ENCODE peak calls at places on chromosomes 12 and 14, in four cellular contexts. Y is HepG2, I is testis, W is fibroblast of lung. X is an unnamed sample.

GRCh38 chr12:108373111-108373510 is 34.0 kb upstream of the CMKLR1 start:
- DNase-seq in Y (no peak), I (no peak), W (no peak), X (no peak)

GRCh38 chr12:99670635-99671034 is 23.1 kb downstream of the GARIN6 start:
- DNase-seq in Y (no peak), I (no peak), W (no peak), X (no peak)

GRCh38 chr12:25269701-25270100 is 19.0 kb upstream of the KRAS start:
- DNase-seq in Y (no peak), I (no peak), W (no peak), X (no peak)

GRCh38 chr12:132018193-132018916 is 68.6 kb downstream of the EP400 start:
- DNase-seq in Y (no peak), I (no peak), W (no peak), X (no peak)

GRCh38 chr12:32568241-32568640 is 110.9 kb upstream of the DNM1L start:
- DNase-seq in Y (peak; percentile 31), I (no peak), W (peak; percentile 81), X (peak; percentile 93)

GRCh38 chr12:129873458-129873857 is 30.4 kb downstream of the TMEM132D start:
- DNase-seq in Y (no peak), I (no peak), W (no peak), X (no peak)

GRCh38 chr14:99687284-99688209 is 3.4 kb downstream of the CYP46A1 start:
- DNase-seq in Y (peak; percentile 19), I (peak; percentile 17), W (no peak), X (no peak)

GRCh38 chr12:130179191-130179590 is 16.9 kb downstream of the FZD10 start:
- DNase-seq in Y (no peak), I (no peak), W (no peak), X (no peak)

GRCh38 chr12:55965941-55966407 is at the start of gene PMEL:
- DNase-seq in Y (no peak), I (no peak), W (no peak), X (no peak)

GRCh38 chr12:84805474-84805858 is 107.1 kb downstream of the SLC6A15 start:
- DNase-seq in Y (no peak), I (no peak), W (no peak), X (no peak)

GRCh38 chr12:8907513-8907912 is 6.8 kb upstream of the PHC1 start:
- DNase-seq in Y (no peak), I (no peak), W (no peak), X (no peak)

GRCh38 chr12:19434538-19434937 is 4.8 kb upstream of the AEBP2 start:
- DNase-seq in Y (no peak), I (no peak), W (no peak), X (no peak)

GRCh38 chr14:38481939-38482678 is 226.2 kb upstream of the CLEC14A start:
- DNase-seq in Y (no peak), I (no peak), W (peak; percentile 77), X (peak; percentile 8)

GRCh38 chr14:71482701-71483100 is 449.5 kb upstream of the RGS6 start:
- DNase-seq in Y (no peak), I (no peak), W (peak; percentile 38), X (no peak)

GRCh38 chr14:54209501-54210231 is 187.1 kb upstream of the CDKN3 start:
- DNase-seq in Y (no peak), I (no peak), W (peak; percentile 32), X (no peak)

GRCh38 chr14:78904094-78904493 is 733.9 kb downstream of the NRXN3 start:
- DNase-seq in Y (no peak), I (no peak), W (no peak), X (no peak)
- TF ChIP-seq CTCF in Y (no peak), I (no peak), W (no peak), X (no peak)

DNA sequence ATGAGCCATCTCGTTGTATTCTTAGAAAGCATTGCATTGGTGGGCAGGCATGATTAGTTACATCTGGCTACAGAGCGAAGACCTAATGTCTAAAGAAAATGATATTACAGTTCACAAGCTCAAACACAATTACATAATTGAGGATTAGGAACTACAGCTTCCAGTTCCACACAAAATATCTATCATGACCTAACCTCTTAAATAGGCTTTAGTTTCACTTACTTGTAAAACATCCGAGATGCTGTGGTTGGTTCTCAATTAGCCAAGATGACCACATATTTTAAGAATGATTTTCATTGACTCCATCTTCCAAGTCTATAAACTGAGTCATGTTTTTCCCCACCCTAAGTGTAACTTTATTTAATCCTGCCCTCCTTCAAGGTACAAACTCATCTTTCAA is 69.5 kb downstream of the LRIG3 start:
- DNase-seq in Y (no peak), I (no peak), W (no peak), X (peak; percentile 47)
- H3K4me3 ChIP-seq in Y (no peak overlapping the region), I (no peak overlapping the region), W (no peak overlapping the region), X (no peak overlapping the region)

GRCh38 chr12:109719123-109720022 is 5.7 kb downstream of the FAM222A start:
- DNase-seq in Y (peak; percentile 66), I (no peak), W (no peak), X (no peak)
- TF ChIP-seq CTCF in Y (peak; percentile 74), I (no peak), W (peak; percentile 3), X (peak; percentile 40)

DNA sequence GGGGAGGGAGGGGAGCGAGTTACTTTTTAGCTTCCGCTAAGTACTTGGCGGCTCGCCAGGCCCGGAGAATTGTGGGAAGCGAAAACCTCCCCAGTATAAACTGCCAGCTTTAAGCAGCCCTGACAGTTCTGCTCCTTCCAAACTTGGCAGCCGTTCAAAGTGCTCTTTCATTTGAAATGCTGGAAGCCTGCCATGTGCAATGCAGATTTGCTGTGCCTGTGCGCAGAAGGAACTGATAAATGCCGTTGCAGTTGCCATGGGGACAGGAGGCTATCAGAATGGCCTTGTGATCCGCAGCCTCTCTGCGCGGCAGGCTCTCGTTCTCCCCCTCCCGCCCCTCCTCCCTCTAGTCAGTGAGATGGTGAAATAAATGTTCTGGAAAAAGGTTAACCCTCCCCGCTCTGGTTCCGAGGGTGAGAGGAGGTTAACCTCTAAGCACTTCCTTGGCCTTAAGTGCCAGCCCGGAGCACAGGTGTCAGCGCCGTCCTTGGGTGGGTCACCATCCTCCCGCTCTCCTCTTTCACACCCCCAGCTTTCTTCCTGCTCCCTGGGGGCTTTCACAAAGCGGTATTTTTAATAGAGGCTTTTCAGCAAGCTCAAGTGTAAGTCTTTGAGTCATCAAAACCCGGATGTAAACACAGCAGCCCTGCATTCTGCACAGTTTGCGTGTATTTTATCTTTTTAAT is 11.9 kb upstream of the IRF2BPL start:
- DNase-seq in Y (peak; percentile 99), I (peak; percentile 99), W (peak; percentile 100), X (peak; percentile 93)
- H3K4me3 ChIP-seq in Y (peak overlapping the region; percentile 65), I (peak overlapping the region; percentile 48), W (peak overlapping the region; percentile 49), X (peak overlapping the region; percentile 18)

DNA sequence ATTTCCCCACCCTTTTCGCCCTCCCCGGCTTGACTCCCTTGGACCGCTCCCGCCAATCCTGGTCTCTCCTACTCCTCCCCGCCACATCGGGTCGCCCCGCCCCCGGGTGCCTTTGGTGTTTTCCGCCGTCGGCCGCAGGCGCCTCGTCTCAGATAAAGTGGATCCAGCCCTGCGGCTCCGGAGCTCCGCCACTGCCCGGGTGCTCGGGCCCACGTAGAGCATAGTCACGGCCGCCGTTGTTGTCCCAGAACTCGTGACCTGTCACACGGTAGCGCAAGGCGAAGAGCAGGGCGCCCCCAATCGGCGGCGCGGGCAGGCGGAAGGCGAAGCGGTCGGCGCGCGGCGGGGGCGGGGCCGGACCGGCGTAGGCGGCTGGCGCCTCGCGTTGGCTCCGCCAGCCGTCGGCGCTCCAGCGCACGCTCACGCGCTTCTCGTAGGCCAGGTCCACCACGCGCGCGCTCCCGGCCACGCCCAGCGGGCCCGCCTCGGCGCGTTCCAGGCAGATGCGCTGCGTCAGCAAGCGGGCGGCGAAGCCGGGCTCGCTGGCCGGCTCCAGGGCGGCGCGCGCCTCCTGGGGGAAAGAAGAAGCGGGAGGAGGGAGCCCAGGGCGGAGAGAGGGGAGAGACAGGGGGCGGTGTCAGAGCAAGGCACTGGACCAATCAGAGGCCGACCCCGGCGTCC is 1.2 kb downstream of the PPP1R3E start:
- DNase-seq in Y (peak; percentile 100), I (peak; percentile 97), W (peak; percentile 98), X (peak; percentile 90)
- TF ChIP-seq CTCF in Y (peak; percentile 92), I (peak; percentile 87), W (peak; percentile 62), X (peak; percentile 63)

DNA sequence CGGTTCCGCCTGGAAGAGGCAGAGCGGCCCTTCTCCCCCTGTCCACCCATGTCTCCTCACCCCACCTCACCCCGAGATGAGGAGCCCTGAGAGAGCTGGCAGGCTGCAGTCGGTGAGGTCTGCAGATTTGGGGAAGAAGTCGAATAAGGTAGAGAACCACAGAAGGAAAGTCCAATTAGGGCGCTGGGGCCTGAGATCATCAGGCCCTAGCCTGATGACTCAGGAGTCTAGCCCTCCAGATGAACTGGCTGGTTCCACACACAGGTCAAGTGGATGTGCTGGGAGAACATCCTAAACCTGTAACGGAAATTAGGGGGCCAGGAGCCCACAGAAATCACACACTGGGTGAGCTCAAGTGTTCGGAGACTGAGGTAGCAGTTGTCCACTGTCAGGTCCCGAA is 1.1 kb upstream of the METTL17 start:
- DNase-seq in Y (no peak), I (no peak), W (no peak), X (no peak)
- H3K4me3 ChIP-seq in Y (no peak overlapping the region), I (peak overlapping the region; percentile 72), W (no peak overlapping the region), X (no peak overlapping the region)

X was measured in AG09309.